ENCODE peak calls at places on chromosomes 2 and 18, in four cellular contexts. L is endothelial cell of umbilical vein, H is suprapubic skin, M is K562. B is an unnamed sample.

GRCh38 chr18:41845563-41845962 is 109.5 kb upstream of the PIK3C3 start:
- DNase-seq in H (no peak), L (no peak), M (no peak), B (no peak)

GRCh38 chr18:66729459-66730239 is 125.8 kb upstream of the CDH19 start:
- DNase-seq in M (no peak), H (no peak), L (no peak), B (no peak)

GRCh38 chr2:19299032-19299431 is 59.4 kb downstream of the OSR1 start:
- DNase-seq in H (no peak), L (peak; percentile 11), M (no peak), B (no peak)

GRCh38 chr18:3540805-3541548 is 91.0 kb downstream of the TGIF1 start:
- DNase-seq in M (no peak), H (no peak), L (no peak), B (no peak)

GRCh38 chr2:72263043-72263780 is 115.5 kb upstream of the CYP26B1 start:
- DNase-seq in H (no peak), L (no peak), M (no peak), B (no peak)

GRCh38 chr2:232162191-232162590 is 200.7 kb downstream of the DIS3L2 start:
- DNase-seq in H (no peak), L (no peak), M (no peak), B (no peak)

GRCh38 chr18:23191952-23192662 is 56.8 kb downstream of the CABLES1 start:
- DNase-seq in L (peak; percentile 92), H (no peak), M (no peak), B (peak; percentile 73)

GRCh38 chr2:47040662-47041061 is 114.4 kb downstream of the STPG4 start:
- DNase-seq in H (no peak), L (no peak), M (no peak), B (no peak)

GRCh38 chr2:162085090-162085891 is 11.3 kb upstream of the DPP4 start:
- DNase-seq in L (no peak), H (no peak), M (no peak), B (no peak)

GRCh38 chr18:36314098-36314497 is 16.6 kb downstream of the FHOD3 start:
- DNase-seq in L (no peak), M (no peak), H (no peak), B (no peak)

GRCh38 chr18:9750606-9751304 is 42.7 kb downstream of the RAB31 start:
- DNase-seq in M (no peak), L (no peak), H (peak; percentile 30), B (no peak)

GRCh38 chr2:55140316-55141219 is 90.3 kb upstream of the RTN4 start:
- DNase-seq in M (peak; percentile 95), L (no peak), H (no peak), B (no peak)

GRCh38 chr18:42287047-42287446 is 332.0 kb downstream of the PIK3C3 start:
- DNase-seq in L (no peak), H (no peak), M (no peak), B (no peak)

GRCh38 chr2:11419781-11420180 is 46.2 kb downstream of the E2F6 start:
- DNase-seq in H (no peak), M (no peak), L (no peak), B (no peak)

GRCh38 chr18:53457068-53457467 is 767.4 kb downstream of the MBD2 start:
- DNase-seq in M (no peak), L (no peak), H (no peak), B (no peak)

GRCh38 chr2:55231546-55232083 is 478 bp downstream of the CLHC1 start:
- DNase-seq in H (no peak), M (peak; percentile 46), L (no peak), B (no peak)

GRCh38 chr2:19859565-19859964 is 42.2 kb downstream of the TTC32 start:
- DNase-seq in M (no peak), H (no peak), L (no peak), B (no peak)

GRCh38 chr2:230889911-230890601 is 25.3 kb downstream of the ITM2C start:
- DNase-seq in L (no peak), H (no peak), M (no peak), B (no peak)

GRCh38 chr18:44679912-44680270 is 797 bp upstream of the SETBP1 start:
- DNase-seq in H (no peak), M (no peak), L (peak; percentile 29), B (peak; percentile 85)

GRCh38 chr2:190360965-190361364 is 17.6 kb downstream of the INPP1 start:
- DNase-seq in H (no peak), M (no peak), L (no peak), B (no peak)

GRCh38 chr2:11701831-11702301 is 31.9 kb upstream of the NTSR2 start:
- DNase-seq in M (no peak), H (no peak), L (no peak), B (peak; percentile 76)

DNA sequence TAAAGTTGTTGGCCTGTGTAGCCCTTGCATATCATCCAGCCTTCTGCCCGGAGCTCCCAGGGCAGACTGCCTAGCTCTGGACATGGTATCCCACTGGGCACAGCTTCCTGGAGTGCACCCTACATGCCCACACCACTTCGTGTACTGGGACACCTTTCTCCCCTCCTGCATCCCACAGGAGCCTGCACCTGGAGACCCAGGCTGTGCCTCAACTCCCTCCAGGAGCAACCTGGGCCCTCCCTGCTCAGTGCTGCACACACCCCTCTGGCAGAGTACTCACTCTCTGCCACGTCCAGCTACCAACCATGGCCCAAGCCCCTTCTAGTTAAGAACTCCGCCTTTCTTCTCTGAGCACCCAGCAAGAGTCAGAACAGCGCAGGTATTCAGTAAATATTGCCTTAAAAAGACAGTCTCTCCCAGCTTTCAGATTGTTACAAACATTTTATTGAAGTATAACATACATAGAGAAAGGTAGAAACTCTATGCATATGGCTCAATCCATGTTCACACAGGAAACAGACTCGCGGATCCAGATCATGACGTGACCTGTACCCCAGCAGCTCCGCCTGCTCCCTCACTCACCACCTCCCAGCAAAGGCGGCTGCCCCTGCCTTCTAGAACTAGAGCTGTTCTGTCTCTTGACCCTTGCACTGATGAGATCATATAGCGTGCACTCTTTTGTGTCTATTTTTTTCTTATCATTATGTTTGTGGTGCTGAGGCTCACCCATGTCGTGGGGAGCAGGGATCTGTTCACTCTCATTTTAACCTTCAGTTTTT is 98.4 kb upstream of the MYCN start:
- DNase-seq in M (no peak), L (no peak), H (no peak), B (no peak)
- TF ChIP-seq POLR2A in M (no peak), L (no peak), H (no peak), B (no peak)

GRCh38 chr2:30915485-30915884 is 108.2 kb upstream of the CAPN13 start:
- DNase-seq in H (no peak), L (no peak), M (peak; percentile 27), B (no peak)
- TF ChIP-seq CTCF in H (no peak), L (no peak), M (peak; percentile 55), B (no peak)

GRCh38 chr2:38512211-38512610 is 90.5 kb downstream of the HNRNPLL start:
- DNase-seq in H (no peak), L (no peak), M (no peak), B (no peak)

GRCh38 chr2:38509947-38510326 is 92.8 kb downstream of the HNRNPLL start:
- DNase-seq in L (no peak), H (no peak), M (no peak), B (no peak)

GRCh38 chr2:38508311-38509039 is 94.3 kb downstream of the HNRNPLL start:
- DNase-seq in L (peak; percentile 79), H (peak; percentile 93), M (peak; percentile 79), B (peak; percentile 95)

GRCh38 chr2:38507712-38508111 is 95.0 kb downstream of the HNRNPLL start:
- DNase-seq in H (no peak), M (no peak), L (no peak), B (no peak)

GRCh38 chr2:38509322-38509946 is 93.3 kb downstream of the HNRNPLL start:
- DNase-seq in H (no peak), M (no peak), L (peak; percentile 85), B (no peak)
- TF ChIP-seq POLR2AphosphoS5 in H (no peak), M (no peak), L (no peak), B (no peak)

GRCh38 chr2:85584354-85584856 is at the start of gene VAMP5:
- DNase-seq in H (no peak), L (peak; percentile 44), M (no peak), B (peak; percentile 75)
- TF ChIP-seq POLR2A in H (no peak), L (no peak), M (no peak), B (no peak)

DNA sequence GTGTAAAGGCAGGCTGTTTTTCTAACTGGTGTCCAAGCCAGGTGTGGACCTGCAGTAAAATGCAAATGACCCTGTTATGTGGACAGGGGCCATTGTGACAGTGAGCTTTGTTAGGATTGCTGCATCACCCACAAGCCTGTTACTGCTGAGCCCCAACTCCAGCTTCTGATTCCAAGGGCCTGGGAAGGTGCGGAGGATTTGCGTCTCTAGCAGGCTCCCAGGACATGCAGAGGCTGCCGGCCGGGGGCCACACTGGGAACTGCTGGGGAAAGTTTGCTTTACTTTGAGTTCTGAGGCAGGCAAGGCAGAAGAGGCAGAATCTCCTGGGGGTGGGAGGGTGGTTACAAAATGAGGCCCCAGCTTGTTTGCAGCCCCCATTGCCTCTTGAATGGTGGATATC is 164.1 kb downstream of the GLI2 start:
- DNase-seq in L (no peak), M (no peak), H (no peak), B (no peak)
- TF ChIP-seq CTCF in L (no peak), M (no peak), H (no peak), B (no peak)

GRCh38 chr2:38750793-38751042 is 443 bp downstream of the SRSF7 start:
- DNase-seq in H (no peak), L (no peak), M (no peak), B (peak; percentile 86)

GRCh38 chr2:38748391-38748790 is 2.8 kb downstream of the SRSF7 start:
- DNase-seq in L (no peak), H (no peak), M (no peak), B (no peak)

GRCh38 chr2:38750011-38750792 is 959 bp downstream of the SRSF7 start:
- DNase-seq in L (peak; percentile 40), M (peak; percentile 61), H (peak; percentile 71), B (peak; percentile 81)

GRCh38 chr2:38747819-38748218 is 3.3 kb downstream of the SRSF7 start:
- DNase-seq in L (no peak), M (no peak), H (no peak), B (no peak)

GRCh38 chr2:38748857-38749804 is 2.0 kb downstream of the SRSF7 start:
- DNase-seq in L (no peak), H (no peak), M (no peak), B (no peak)
- TF ChIP-seq POLR2AphosphoS5 in L (no peak), H (no peak), M (peak; percentile 13), B (no peak)

GRCh38 chr2:95274291-95275150 is at the start of gene PROM2:
- DNase-seq in L (no peak), M (no peak), H (peak; percentile 78), B (peak; percentile 53)
- TF ChIP-seq POLR2A in L (no peak), M (no peak), H (no peak), B (no peak)

DNA sequence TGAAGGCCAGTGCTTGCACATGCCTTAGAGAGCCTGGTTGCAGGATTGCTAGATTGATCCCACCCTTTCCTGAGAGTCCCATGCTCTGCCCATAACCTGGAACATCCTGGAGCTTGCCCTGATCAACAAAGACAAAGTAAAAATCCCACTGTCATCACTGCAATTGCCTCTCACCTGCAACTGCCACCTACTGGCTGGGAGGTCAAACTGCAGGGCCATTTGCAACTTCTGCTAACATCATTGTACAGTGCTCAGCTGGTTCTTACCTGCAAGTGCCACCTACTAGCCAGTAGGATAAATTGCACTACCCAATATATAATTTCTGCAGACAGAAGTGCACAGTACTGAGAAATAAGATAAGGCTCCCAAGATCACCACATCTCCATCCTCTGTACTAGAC is 947.5 kb downstream of the CPS1 start:
- DNase-seq in H (no peak), L (no peak), M (no peak), B (no peak)
- TF ChIP-seq CTCF in H (no peak), L (no peak), M (peak; percentile 23), B (no peak)

B was measured in sigmoid colon.